ENCODE peak calls at places on chromosomes 12 and 14, in six cellular contexts. L, K, S, T, X and Q are unnamed samples.

GRCh38 chr12:128947199-128947598 is 93.9 kb downstream of the GLT1D1 start:
- DNase-seq in L (no peak), K (peak; percentile 26), S (no peak), T (no peak), X (no peak), Q (no peak)

GRCh38 chr12:1797991-1798733 is 22.2 kb upstream of the LRTM2 start:
- DNase-seq in L (no peak), K (no peak), S (no peak), T (no peak), X (no peak), Q (no peak)

GRCh38 chr12:110888256-110888991 is 32.0 kb downstream of the MYL2 start:
- DNase-seq in L (no peak), K (no peak), S (no peak), T (no peak), X (no peak), Q (no peak)

GRCh38 chr12:74538491-74539258 is 1.0 kb downstream of the ATXN7L3B start:
- DNase-seq in L (no peak), K (no peak), S (no peak), T (no peak), X (peak; percentile 27), Q (no peak)

GRCh38 chr12:42698213-42698612 is 108.7 kb upstream of the PRICKLE1 start:
- DNase-seq in L (no peak), K (no peak), S (peak; percentile 37), T (no peak), X (no peak), Q (no peak)

GRCh38 chr12:94649349-94650142 is 811 bp downstream of the TMCC3 start:
- DNase-seq in L (peak; percentile 4), K (peak; percentile 68), S (peak; percentile 23), T (no peak), X (no peak), Q (no peak)

GRCh38 chr12:52832960-52833905 is 878 bp downstream of the KRT79 start:
- DNase-seq in L (no peak), K (no peak), S (no peak), T (no peak), X (no peak), Q (no peak)

GRCh38 chr12:42421844-42422779 is 96.1 kb downstream of the PPHLN1 start:
- DNase-seq in L (peak; percentile 90), K (no peak), S (no peak), T (peak; percentile 12), X (no peak), Q (peak; percentile 26)

GRCh38 chr14:65933400-65934068 is 521.0 kb downstream of the FUT8 start:
- DNase-seq in L (no peak), K (no peak), S (no peak), T (no peak), X (no peak), Q (no peak)

GRCh38 chr14:90830931-90831701 is 14.9 kb upstream of the TTC7B start:
- DNase-seq in L (no peak), K (no peak), S (no peak), T (no peak), X (no peak), Q (no peak)

GRCh38 chr14:90829677-90830076 is 13.4 kb upstream of the TTC7B start:
- DNase-seq in L (no peak), K (no peak), S (no peak), T (no peak), X (no peak), Q (no peak)

GRCh38 chr14:90827919-90828610 is 11.8 kb upstream of the TTC7B start:
- DNase-seq in L (peak; percentile 76), K (peak; percentile 95), S (peak; percentile 92), T (peak; percentile 49), X (peak; percentile 82), Q (no peak)

GRCh38 chr14:90831821-90832220 is 15.6 kb upstream of the TTC7B start:
- DNase-seq in L (no peak), K (no peak), S (no peak), T (no peak), X (no peak), Q (no peak)

GRCh38 chr14:90828642-90829487 is 12.6 kb upstream of the TTC7B start:
- DNase-seq in L (no peak), K (no peak), S (no peak), T (no peak), X (no peak), Q (no peak)
- H3K4me3 ChIP-seq in L (peak overlapping the region; percentile 25), K (no peak overlapping the region), S (no peak overlapping the region), T (no peak overlapping the region), X (peak overlapping the region; percentile 66), Q (no peak overlapping the region)

GRCh38 chr14:36773136-36773540 is 111.5 kb downstream of the PAX9 start:
- DNase-seq in L (peak; percentile 15), K (no peak), S (no peak), T (no peak), X (no peak), Q (no peak)
- TF ChIP-seq CTCF in L (no peak), K (no peak), S (no peak), T (no peak), X (no peak), Q (no peak)

DNA sequence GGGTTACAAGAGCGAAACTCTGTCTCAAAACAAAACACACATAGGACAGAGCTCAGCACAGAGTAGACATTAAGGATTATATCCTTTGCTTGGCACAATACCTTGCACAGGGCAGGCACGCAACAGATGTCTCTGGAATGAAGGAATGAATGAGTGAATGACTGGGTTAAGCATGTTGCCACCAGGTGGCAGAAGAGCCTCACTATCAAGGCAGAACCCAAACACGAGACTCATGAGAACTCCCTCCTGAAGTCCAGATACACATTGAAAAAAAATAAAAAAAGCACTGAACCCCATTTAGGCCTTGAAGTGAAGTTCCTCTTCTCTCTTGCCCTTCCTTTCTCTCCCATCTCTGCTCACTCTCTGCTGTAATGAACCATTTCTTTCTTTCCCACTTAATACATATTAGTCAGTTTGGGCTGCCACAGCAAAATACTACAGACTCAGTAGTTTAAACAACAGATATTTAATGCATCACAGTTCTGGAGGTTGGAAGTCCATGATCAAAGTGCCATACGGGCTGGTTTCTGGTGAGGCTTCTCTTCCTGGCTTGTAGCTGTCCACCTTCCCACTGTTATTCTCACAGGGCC is 26.6 kb upstream of the LTA4H start:
- DNase-seq in L (peak; percentile 87), K (peak; percentile 84), S (peak; percentile 69), T (peak; percentile 75), X (peak; percentile 63), Q (peak; percentile 50)
- H3K4me3 ChIP-seq in L (no peak overlapping the region), K (no peak overlapping the region), S (no peak overlapping the region), T (no peak overlapping the region), X (no peak overlapping the region), Q (no peak overlapping the region)

GRCh38 chr14:22226381-22226780 is 362.6 kb downstream of the DAD1 start:
- DNase-seq in L (peak; percentile 59), K (peak; percentile 31), S (no peak), T (no peak), X (no peak), Q (no peak)
- TF ChIP-seq CTCF in L (peak; percentile 46), K (peak; percentile 53), S (no peak), T (no peak), X (no peak), Q (peak; percentile 5)